ENCODE peak calls at places on chromosomes 12 and 14, in ten cellular contexts. Y is dorsolateral prefrontal cortex, W is upper lobe of right lung, H is fibroblast of lung, L is tibial nerve, Z is AG09309, Q is epithelial cell of proximal tubule, F is fibroblast of mammary gland, N is AG10803, V is esophagus squamous epithelium. P is an unnamed sample.

GRCh38 chr12:124567035-124567672 is at the start of gene NCOR2:
- DNase-seq in F (no peak), L (no peak), N (no peak), Y (no peak), W (peak; percentile 78), Z (no peak), Q (no peak), V (no peak), H (no peak), P (peak; percentile 92)

GRCh38 chr12:11130382-11130781 is 4.1 kb downstream of the TAS2R30 start:
- DNase-seq in W (no peak), F (no peak), H (no peak), V (no peak), L (no peak), Z (no peak), Q (no peak), Y (no peak), N (no peak), P (no peak)

GRCh38 chr12:89883630-89884364 is 175.2 kb upstream of the ATP2B1 start:
- DNase-seq in Q (no peak), Z (no peak), Y (no peak), V (no peak), L (no peak), H (no peak), N (peak; percentile 41), F (peak; percentile 44), W (no peak), P (no peak)

GRCh38 chr12:109677323-109677722 is 36.3 kb upstream of the FAM222A start:
- DNase-seq in Z (no peak), V (no peak), W (no peak), L (no peak), H (no peak), N (no peak), Y (no peak), F (no peak), Q (no peak), P (peak; percentile 21)

GRCh38 chr12:69982081-69982480 is 157.1 kb downstream of the MYRFL start:
- DNase-seq in Q (no peak), Y (no peak), H (no peak), F (peak; percentile 18), V (no peak), L (no peak), Z (no peak), W (no peak), N (peak; percentile 59), P (no peak)

GRCh38 chr12:94186461-94187237 is 38.3 kb downstream of the PLXNC1 start:
- DNase-seq in N (peak; percentile 60), H (peak; percentile 77), Y (peak; percentile 92), L (peak; percentile 56), W (peak; percentile 67), F (peak; percentile 55), Q (no peak), V (no peak), Z (no peak), P (no peak)

GRCh38 chr12:74538491-74539258 is 1.0 kb downstream of the ATXN7L3B start:
- DNase-seq in V (no peak), L (no peak), Y (no peak), H (peak; percentile 14), N (no peak), F (peak; percentile 22), Z (no peak), Q (no peak), W (no peak), P (peak; percentile 82)

GRCh38 chr12:5945071-5946008 is at the start of gene ANO2:
- DNase-seq in L (no peak), H (no peak), Q (no peak), V (no peak), Y (no peak), N (no peak), W (peak; percentile 65), Z (no peak), F (no peak), P (no peak)

GRCh38 chr12:106192659-106193403 is 54.1 kb upstream of the NUAK1 start:
- DNase-seq in Q (no peak), Y (no peak), H (no peak), V (no peak), F (peak; percentile 31), L (peak; percentile 39), Z (no peak), W (no peak), N (peak; percentile 61), P (no peak)

GRCh38 chr12:39620664-39621658 is 1.4 kb upstream of the ABCD2 start:
- DNase-seq in V (no peak), Y (no peak), N (no peak), W (no peak), H (peak; percentile 5), F (no peak), L (no peak), Q (no peak), Z (no peak), P (peak; percentile 72)
- H3K4me3 ChIP-seq in V (peak overlapping the region; percentile 28), Y (peak overlapping the region; percentile 73), N (peak overlapping the region; percentile 62), W (peak overlapping the region; percentile 62), H (peak overlapping the region; percentile 65), F (peak overlapping the region; percentile 74), L (peak overlapping the region; percentile 39), Q (peak overlapping the region; percentile 67), Z (peak overlapping the region; percentile 55), P (peak overlapping the region; percentile 46)

DNA sequence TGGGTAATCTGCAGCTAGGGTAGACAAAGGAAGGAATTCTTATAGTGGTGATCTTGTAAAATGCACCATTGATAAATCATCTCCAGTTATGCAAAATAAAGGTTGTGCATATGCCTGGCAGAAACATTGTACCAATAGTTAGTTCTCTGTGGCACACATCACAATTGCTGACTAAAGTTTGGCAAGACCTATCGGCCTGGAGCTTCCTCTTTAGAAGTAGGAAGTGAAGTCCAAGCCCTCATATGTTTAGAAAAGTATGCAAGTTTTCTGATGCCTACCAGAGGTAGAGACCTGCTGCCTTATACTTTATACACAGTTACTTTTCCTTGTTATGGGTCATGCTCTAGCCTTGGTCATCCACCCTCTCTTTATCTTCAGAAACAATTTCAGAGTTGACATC is 78.4 kb downstream of the TSHR start:
- DNase-seq in Y (no peak), W (no peak), Z (no peak), H (no peak), V (no peak), Q (no peak), F (no peak), N (no peak), L (no peak), P (no peak)
- H3K4me3 ChIP-seq in Y (no peak overlapping the region), W (no peak overlapping the region), Z (no peak overlapping the region), H (no peak overlapping the region), V (no peak overlapping the region), Q (no peak overlapping the region), F (no peak overlapping the region), N (no peak overlapping the region), L (no peak overlapping the region), P (no peak overlapping the region)

DNA sequence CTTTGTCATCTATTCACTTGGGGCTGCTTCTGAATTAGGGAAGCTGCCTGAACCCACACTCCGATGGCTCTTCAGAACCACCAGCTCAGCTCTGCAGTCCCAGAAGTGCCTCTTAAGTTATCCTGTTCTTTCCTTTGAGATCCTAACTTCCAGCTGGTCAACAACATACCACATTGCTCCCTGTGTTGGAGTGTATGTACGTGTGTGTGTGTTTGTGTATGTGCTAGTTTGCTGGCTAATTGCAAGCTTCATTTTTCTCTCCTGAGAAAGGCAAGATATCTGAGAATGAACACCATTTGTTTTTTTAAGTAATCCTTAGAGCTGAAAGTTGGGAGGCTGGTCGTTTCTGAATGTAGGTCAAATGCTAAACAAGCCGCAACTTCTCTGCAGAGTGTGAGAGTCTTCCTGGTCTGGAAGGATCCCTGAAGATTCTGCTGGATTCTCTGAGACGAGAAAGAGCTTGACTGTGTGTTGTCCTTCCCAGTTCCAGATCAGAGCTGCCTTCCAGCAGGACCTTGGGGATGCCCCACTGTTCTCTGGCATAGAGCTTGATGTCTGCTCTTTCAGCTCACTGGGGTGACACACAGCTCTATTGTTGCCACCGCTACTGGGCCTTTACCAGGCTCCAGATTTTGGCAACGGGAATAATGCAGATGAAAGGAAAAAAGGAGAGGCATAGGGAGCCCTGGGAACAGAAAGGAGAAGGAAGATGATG is 829 bp downstream of the GSG1 start:
- DNase-seq in Y (peak; percentile 66), V (no peak), F (peak; percentile 55), H (peak; percentile 66), N (peak; percentile 56), W (no peak), L (no peak), Z (no peak), Q (no peak), P (no peak)
- H3K4me3 ChIP-seq in Y (peak overlapping the region; percentile 4), V (no peak overlapping the region), F (no peak overlapping the region), H (no peak overlapping the region), N (no peak overlapping the region), W (no peak overlapping the region), L (no peak overlapping the region), Z (no peak overlapping the region), Q (no peak overlapping the region), P (no peak overlapping the region)

DNA sequence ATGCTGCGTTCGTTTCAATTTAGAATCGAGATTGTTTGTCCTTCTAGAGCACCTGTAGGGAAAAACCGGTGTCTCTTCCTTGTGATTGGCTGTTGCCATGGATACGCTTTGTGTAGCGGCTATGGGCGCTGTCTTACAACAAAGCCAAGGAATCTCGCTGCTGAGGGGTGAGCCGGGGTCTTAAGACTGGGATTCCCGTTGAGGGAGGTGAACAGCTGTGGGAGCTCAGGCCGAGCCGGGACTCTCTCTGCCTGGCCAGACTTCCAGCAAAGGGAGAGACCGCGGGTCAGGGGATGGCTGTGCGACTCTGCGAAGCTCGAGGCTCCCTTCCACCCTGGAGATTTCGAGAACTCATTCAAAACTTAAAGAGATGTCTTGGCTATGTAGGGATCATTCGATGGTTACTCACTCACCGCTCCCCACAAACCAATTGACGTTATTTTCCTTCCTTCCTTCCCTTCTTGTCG is at the start of the genes LRRIQ1 and TSPAN19:
- DNase-seq in H (peak; percentile 92), V (no peak), L (peak; percentile 23), Y (peak; percentile 71), Q (peak; percentile 73), N (peak; percentile 75), Z (no peak), W (peak; percentile 67), F (peak; percentile 82), P (peak; percentile 67)
- H3K4me3 ChIP-seq in H (peak within 1 kb of the TSS; percentile 59), V (peak within 1 kb of the TSS; percentile 32), L (peak within 1 kb of the TSS; percentile 41), Y (peak within 1 kb of the TSS; percentile 73), Q (peak within 1 kb of the TSS; percentile 89), N (peak within 1 kb of the TSS; percentile 70), Z (peak within 1 kb of the TSS; percentile 58), W (peak within 1 kb of the TSS; percentile 49), F (peak within 1 kb of the TSS; percentile 67), P (peak within 1 kb of the TSS; percentile 37)